ENCODE peak calls at places on chromosomes 2 and 18, in nine cellular contexts. O is left colon; P is lung; C is AG09319; I is activated naive CD4-positive, alpha-beta T cell treated with Interleukin-2 at 50 U/mL for 16 hours; H is effector CD4-positive, alpha-beta T cell; A is lower lobe of right lung; V is stimulated activated CD4-positive, alpha-beta T cell treated with anti-CD3 and anti-CD28 coated beads, Interleukin-15, amount 100 ng/mL, for 1 hour; L is lung microvascular endothelial cell. S is an unnamed sample.

GRCh38 chr2:181041661-181042060 is 61.3 kb downstream of the UBE2E3 start:
- DNase-seq in O (no peak), P (no peak), C (no peak), I (no peak), H (no peak), A (no peak), V (no peak), L (no peak), S (no peak)

GRCh38 chr2:41785623-41786022 is 262.2 kb upstream of the PKDCC start:
- DNase-seq in O (no peak), P (no peak), C (no peak), I (no peak), H (no peak), A (no peak), V (no peak), L (no peak), S (no peak)

GRCh38 chr2:41917587-41917986 is 130.2 kb upstream of the PKDCC start:
- DNase-seq in O (no peak), P (no peak), C (no peak), I (no peak), H (no peak), A (no peak), V (no peak), L (no peak), S (no peak)

GRCh38 chr18:49193252-49193651 is 242.5 kb upstream of the SMAD7 start:
- DNase-seq in O (no peak), P (no peak), C (no peak), I (no peak), H (no peak), A (no peak), V (no peak), L (no peak), S (no peak)

GRCh38 chr2:204018717-204019116 is 82.2 kb downstream of the ICOS start:
- DNase-seq in O (no peak), P (no peak), C (no peak), I (no peak), H (no peak), A (no peak), V (no peak), L (no peak), S (no peak)

GRCh38 chr2:217551229-217551909 is 451.4 kb downstream of the TNS1 start:
- DNase-seq in O (no peak), P (no peak), C (peak; percentile 20), I (no peak), H (no peak), A (no peak), V (no peak), L (no peak), S (peak; percentile 9)

GRCh38 chr18:67644226-67644625 is 127.7 kb upstream of the DSEL start:
- DNase-seq in O (no peak), P (no peak), C (no peak), I (no peak), H (no peak), A (no peak), V (no peak), L (no peak), S (no peak)

GRCh38 chr18:31652875-31653274 is 31.5 kb downstream of the B4GALT6 start:
- DNase-seq in O (no peak), P (no peak), C (no peak), I (no peak), H (no peak), A (no peak), V (no peak), L (no peak), S (no peak)

GRCh38 chr2:62760555-62760954 is 55.0 kb downstream of the EHBP1 start:
- DNase-seq in O (no peak), P (no peak), C (no peak), I (no peak), H (no peak), A (no peak), V (no peak), L (peak; percentile 36), S (peak; percentile 26)

GRCh38 chr2:42752299-42752698 is 11.6 kb downstream of the OXER1 start:
- DNase-seq in O (no peak), P (peak; percentile 42), C (no peak), I (no peak), H (no peak), A (no peak), V (no peak), L (no peak), S (no peak)

GRCh38 chr2:134124047-134124753 is 129.7 kb upstream of the MGAT5 start:
- DNase-seq in O (peak; percentile 69), P (no peak), C (no peak), I (no peak), H (no peak), A (no peak), V (no peak), L (no peak), S (no peak)

GRCh38 chr2:151827564-151828142 is 568 bp downstream of the ARL5A start:
- DNase-seq in O (peak; percentile 27), P (no peak), C (no peak), I (peak; percentile 19), H (no peak), A (no peak), V (peak; percentile 4), L (peak; percentile 37), S (peak; percentile 25)

GRCh38 chr2:109218087-109218791 is 89.2 kb downstream of the SH3RF3 start:
- DNase-seq in O (no peak), P (no peak), C (no peak), I (no peak), H (no peak), A (no peak), V (no peak), L (no peak), S (no peak)

GRCh38 chr2:30316408-30316807 is 85.1 kb downstream of the LBH start:
- DNase-seq in O (no peak), P (no peak), C (no peak), I (no peak), H (no peak), A (no peak), V (no peak), L (no peak), S (no peak)

GRCh38 chr2:173161516-173161915 is 85.9 kb downstream of the MAP3K20 start:
- DNase-seq in O (no peak), P (no peak), C (no peak), I (no peak), H (no peak), A (no peak), V (no peak), L (no peak), S (no peak)

GRCh38 chr2:213068681-213069359 is 82.6 kb downstream of the IKZF2 start:
- DNase-seq in O (no peak), P (no peak), C (no peak), I (no peak), H (no peak), A (no peak), V (no peak), L (no peak), S (no peak)

GRCh38 chr2:177242136-177242987 is 22.2 kb downstream of the NFE2L2 start:
- DNase-seq in O (no peak), P (no peak), C (peak; percentile 90), I (no peak), H (no peak), A (no peak), V (no peak), L (peak; percentile 92), S (peak; percentile 88)

GRCh38 chr2:120783371-120783791 is 47.7 kb downstream of the GLI2 start:
- DNase-seq in O (no peak), P (no peak), C (no peak), I (no peak), H (no peak), A (no peak), V (no peak), L (peak; percentile 85), S (no peak)

GRCh38 chr2:201450910-201451329 is 338 bp downstream of the TRAK2 start:
- DNase-seq in O (no peak), P (no peak), C (no peak), I (no peak), H (no peak), A (no peak), V (no peak), L (no peak), S (no peak)

GRCh38 chr2:46336560-46336959 is 39.4 kb downstream of the EPAS1 start:
- DNase-seq in O (no peak), P (no peak), C (no peak), I (no peak), H (no peak), A (no peak), V (no peak), L (peak; percentile 40), S (no peak)

GRCh38 chr2:101625387-101625786 is 72.1 kb upstream of the MAP4K4 start:
- DNase-seq in O (no peak), P (no peak), C (no peak), I (no peak), H (no peak), A (no peak), V (no peak), L (no peak), S (peak; percentile 46)

GRCh38 chr2:174588463-174588862 is 9.1 kb downstream of the WIPF1 start:
- DNase-seq in O (no peak), P (no peak), C (no peak), I (no peak), H (no peak), A (no peak), V (no peak), L (no peak), S (no peak)

GRCh38 chr2:6906165-6906751 is 11.0 kb upstream of the RNF144A start:
- DNase-seq in O (no peak), P (no peak), C (no peak), I (no peak), H (no peak), A (no peak), V (no peak), L (no peak), S (no peak)

GRCh38 chr2:135698838-135699237 is 42.8 kb upstream of the UBXN4 start:
- DNase-seq in O (no peak), P (no peak), C (no peak), I (no peak), H (no peak), A (no peak), V (no peak), L (no peak), S (no peak)

GRCh38 chr2:157056200-157056676 is 201.3 kb upstream of the GALNT5 start:
- DNase-seq in O (no peak), P (no peak), C (peak; percentile 44), I (no peak), H (no peak), A (no peak), V (no peak), L (peak; percentile 93), S (peak; percentile 56)

GRCh38 chr18:35131387-35132283 is 90.4 kb downstream of the MAPRE2 start:
- DNase-seq in O (no peak), P (no peak), C (no peak), I (no peak), H (no peak), A (no peak), V (no peak), L (peak; percentile 80), S (peak; percentile 24)

GRCh38 chr2:134381141-134381540 is 127.3 kb downstream of the MGAT5 start:
- DNase-seq in O (no peak), P (no peak), C (no peak), I (no peak), H (no peak), A (no peak), V (no peak), L (no peak), S (no peak)

GRCh38 chr18:61765097-61765496 is 127.7 kb downstream of the RNF152 start:
- DNase-seq in O (no peak), P (no peak), C (peak; percentile 8), I (no peak), H (no peak), A (no peak), V (no peak), L (no peak), S (no peak)

GRCh38 chr2:40511661-40512213 is 59.8 kb upstream of the SLC8A1 start:
- DNase-seq in O (no peak), P (peak; percentile 30), C (peak; percentile 80), I (no peak), H (no peak), A (no peak), V (no peak), L (peak; percentile 76), S (peak; percentile 88)

GRCh38 chr2:42359894-42360483 is 1.0 kb downstream of the COX7A2L start:
- DNase-seq in O (no peak), P (no peak), C (no peak), I (peak; percentile 11), H (no peak), A (no peak), V (no peak), L (peak; percentile 59), S (peak; percentile 41)

GRCh38 chr2:109614715-109615636 is 812 bp downstream of the SOWAHC start:
- DNase-seq in O (peak; percentile 45), P (peak; percentile 31), C (no peak), I (no peak), H (no peak), A (peak; percentile 56), V (no peak), L (peak; percentile 12), S (peak; percentile 34)